ENCODE peak calls at places on chromosomes 1 and 21, in four cellular contexts. J is neuronal stem cell; N is stimulated activated naive B cell treated with anti-CD40 and anti-IgM and Interleukin-4, amounts not matched to agents 10 μg/mL and 1 μg/mL and 100 μg/mL, for 72 hours; U is HFFc6. A is an unnamed sample.
A peak's percentile ranks its signal among the peaks of the same experiment; 100 is the strongest.

GRCh38 chr21:38661296-38662223 is 144.2 kb upstream of the ETS2 start:
- DNase-seq in J (no peak), N (peak; percentile 10), U (peak; percentile 20), A (no peak)

GRCh38 chr1:93178418-93178817 is 1.8 kb downstream of the TMED5 start:
- DNase-seq in J (no peak), N (no peak), U (no peak), A (no peak)

GRCh38 chr1:54398963-54399528 is 7.1 kb downstream of the SSBP3 start:
- DNase-seq in J (no peak), N (no peak), U (no peak), A (no peak)

GRCh38 chr21:43984905-43985689 is 27.0 kb upstream of the TRAPPC10 start:
- DNase-seq in J (no peak), N (no peak), U (peak; percentile 6), A (no peak)

GRCh38 chr1:89528382-89528780 is 3.8 kb downstream of the LRRC8B start:
- DNase-seq in J (no peak), N (no peak), U (no peak), A (no peak)

GRCh38 chr1:240501115-240501514 is 110.8 kb downstream of the GREM2 start:
- DNase-seq in J (no peak), N (no peak), U (peak; percentile 19), A (no peak)

GRCh38 chr1:207097871-207098324 is 6.1 kb upstream of the C4BPA start:
- DNase-seq in J (no peak), N (peak; percentile 17), U (no peak), A (no peak)

GRCh38 chr1:90705910-90706309 is 11.2 kb downstream of the BARHL2 start:
- DNase-seq in J (no peak), N (no peak), U (no peak), A (no peak)